ENCODE peak calls at places on chromosomes 11 and 22, in ten cellular contexts. A is IMR-90; D is left cardiac atrium; P is HEK293T; I is activated CD4-positive, alpha-beta T cell treated with anti-CD3 and anti-CD28 coated beads for 1 hour; M is AML-193; N is hippocampal formation; G is epithelial cell of esophagus; Q is fibroblast of villous mesenchyme; K is GOT3. R is an unnamed sample.

GRCh38 chr22:25062378-25063095 is 110.0 kb downstream of the KIAA1671 start:
- DNase-seq in N (no peak), A (no peak), P (no peak), G (no peak), M (no peak), I (peak), D (peak), K (no peak), Q (no peak), R (no peak)

GRCh38 chr11:100738701-100739100 is 51.6 kb downstream of the ARHGAP42 start:
- DNase-seq in K (no peak), Q (peak), M (no peak), I (no peak), G (no peak), P (no peak), N (no peak), A (no peak), D (no peak), R (no peak)

GRCh38 chr11:134822930-134823329 is 410.9 kb upstream of the B3GAT1 start:
- DNase-seq in M (no peak), Q (no peak), D (no peak), I (no peak), G (no peak), P (no peak), K (no peak), A (no peak), N (no peak), R (no peak)

GRCh38 chr11:130137999-130138398 is 21.6 kb upstream of the ST14 start:
- DNase-seq in A (no peak), G (no peak), N (no peak), M (no peak), Q (no peak), P (no peak), D (no peak), I (no peak), K (no peak), R (no peak)

GRCh38 chr22:49913446-49913845 is 4.8 kb downstream of the ALG12 start:
- DNase-seq in M (no peak), D (no peak), A (no peak), I (no peak), Q (no peak), N (no peak), P (no peak), G (no peak), K (no peak), R (no peak)

GRCh38 chr11:104092744-104093143 is 56.3 kb downstream of the DDI1 start:
- DNase-seq in K (no peak), G (no peak), A (no peak), I (no peak), Q (no peak), D (no peak), P (no peak), N (no peak), M (no peak), R (no peak)

GRCh38 chr11:9762531-9762930 is 98.7 kb downstream of the SWAP70 start:
- DNase-seq in N (no peak), D (no peak), K (no peak), P (no peak), M (no peak), I (no peak), G (no peak), A (no peak), Q (no peak), R (no peak)

GRCh38 chr22:22943521-22944267 is 56.1 kb downstream of the IGLL5 start:
- DNase-seq in M (no peak), Q (no peak), G (no peak), D (no peak), A (no peak), P (no peak), I (peak), N (no peak), K (no peak), R (no peak)

GRCh38 chr11:44946268-44946667 is 4.4 kb downstream of the TP53I11 start:
- DNase-seq in A (no peak), I (no peak), K (no peak), N (no peak), P (no peak), G (no peak), D (peak), Q (no peak), M (no peak), R (no peak)

GRCh38 chr11:18526130-18526520 is 617 bp downstream of the TSG101 start:
- DNase-seq in M (no peak), G (no peak), I (no peak), Q (no peak), D (no peak), P (no peak), N (no peak), K (no peak), A (no peak), R (peak)

GRCh38 chr11:859394-860131 is 16.9 kb downstream of the TSPAN4 start:
- DNase-seq in A (peak), N (peak), I (no peak), M (no peak), Q (peak), P (no peak), K (no peak), D (peak), G (peak), R (peak)

GRCh38 chr11:19869466-19869865 is 156.8 kb downstream of the NAV2 start:
- DNase-seq in P (no peak), K (no peak), I (no peak), N (no peak), A (no peak), Q (no peak), M (no peak), G (no peak), D (no peak), R (no peak)

GRCh38 chr11:119520966-119521365 is 98.0 kb upstream of the THY1 start:
- DNase-seq in K (no peak), D (no peak), P (no peak), Q (no peak), M (no peak), N (no peak), G (no peak), A (no peak), I (no peak), R (no peak)

GRCh38 chr22:25027959-25028840 is 75.7 kb downstream of the KIAA1671 start:
- DNase-seq in A (no peak), P (peak), N (no peak), I (no peak), M (no peak), G (peak), K (no peak), Q (peak), D (peak), R (no peak)

GRCh38 chr11:8814209-8814922 is 96.6 kb upstream of the AKIP1 start:
- DNase-seq in A (no peak), M (peak), P (no peak), K (no peak), N (no peak), Q (peak), G (peak), D (no peak), I (no peak), R (peak)

GRCh38 chr11:34501962-34502361 is 11.6 kb downstream of the ELF5 start:
- DNase-seq in P (no peak), M (no peak), G (no peak), D (no peak), Q (no peak), I (no peak), A (no peak), K (no peak), N (no peak), R (no peak)

GRCh38 chr22:48167238-48167637 is 1404.8 kb downstream of the TBC1D22A start:
- DNase-seq in M (no peak), D (no peak), G (no peak), I (no peak), A (no peak), Q (no peak), K (no peak), N (no peak), P (no peak), R (no peak)

GRCh38 chr11:62025429-62026105 is 58.1 kb upstream of the FTH1 start:
- DNase-seq in K (no peak), D (peak), A (peak), Q (peak), M (peak), P (peak), N (peak), G (peak), I (peak), R (peak)

GRCh38 chr11:32920570-32920969 is 28.0 kb downstream of the QSER1 start:
- DNase-seq in K (no peak), N (no peak), P (no peak), D (no peak), A (no peak), I (no peak), Q (no peak), G (no peak), M (no peak), R (no peak)

GRCh38 chr22:47163481-47163875 is 401.0 kb downstream of the TBC1D22A start:
- DNase-seq in M (no peak), K (no peak), N (no peak), Q (no peak), I (no peak), A (no peak), D (no peak), G (no peak), P (no peak), R (no peak)

GRCh38 chr22:50186789-50187523 is 1.2 kb downstream of the TRABD start:
- DNase-seq in A (peak), N (no peak), K (no peak), P (no peak), M (no peak), D (peak), G (peak), I (no peak), Q (peak), R (no peak)

GRCh38 chr22:26259510-26259909 is 90.2 kb downstream of the SEZ6L start:
- DNase-seq in P (peak), I (no peak), Q (peak), A (peak), M (peak), K (no peak), G (peak), D (no peak), N (no peak), R (peak)

GRCh38 chr11:125211191-125211953 is 46.8 kb downstream of the PKNOX2 start:
- DNase-seq in A (peak), Q (peak), N (no peak), P (no peak), G (peak), I (no peak), M (no peak), K (no peak), D (no peak), R (no peak)

GRCh38 chr11:113581713-113582112 is 106.5 kb upstream of the DRD2 start:
- DNase-seq in M (no peak), N (no peak), P (no peak), K (no peak), Q (no peak), D (no peak), A (no peak), G (no peak), I (no peak), R (no peak)

GRCh38 chr22:30433773-30434172 is 8.2 kb downstream of the MTFP1 start:
- DNase-seq in P (no peak), I (no peak), A (no peak), N (no peak), D (no peak), G (peak), M (no peak), K (no peak), Q (no peak), R (no peak)

GRCh38 chr22:50072714-50073538 is 12.3 kb downstream of the MLC1 start:
- DNase-seq in D (no peak), P (no peak), I (no peak), A (no peak), K (no peak), N (no peak), Q (no peak), M (no peak), G (no peak), R (no peak)

GRCh38 chr22:47168900-47169800 is 406.7 kb downstream of the TBC1D22A start:
- DNase-seq in A (peak), K (no peak), D (no peak), P (peak), I (no peak), M (no peak), G (no peak), N (no peak), Q (peak), R (no peak)

GRCh38 chr22:49786976-49787843 is 40.5 kb downstream of the BRD1 start:
- DNase-seq in M (no peak), I (no peak), D (no peak), K (no peak), N (no peak), P (no peak), G (no peak), A (no peak), Q (no peak), R (no peak)

GRCh38 chr22:46798366-46799057 is 36.1 kb downstream of the TBC1D22A start:
- DNase-seq in D (peak), I (peak), Q (peak), A (peak), P (peak), M (peak), N (no peak), K (peak), G (peak), R (peak)

GRCh38 chr22:37669586-37669985 is 5.8 kb upstream of the LGALS1 start:
- DNase-seq in K (no peak), M (no peak), A (peak), G (no peak), I (no peak), D (no peak), P (no peak), Q (peak), N (no peak), R (peak)

GRCh38 chr11:78203184-78203583 is 14.5 kb downstream of the USP35 start:
- DNase-seq in D (no peak), N (no peak), Q (peak), K (no peak), I (peak), A (no peak), G (no peak), M (no peak), P (no peak), R (no peak)

GRCh38 chr11:112408551-112408950 is 147.9 kb upstream of the PLET1 start:
- DNase-seq in N (no peak), A (no peak), Q (no peak), M (no peak), K (no peak), P (no peak), G (no peak), D (no peak), I (no peak), R (no peak)

GRCh38 chr22:24146791-24147353 is 34.4 kb upstream of the SUSD2 start:
- DNase-seq in K (no peak), A (peak), N (no peak), D (no peak), M (no peak), Q (peak), I (no peak), G (no peak), P (no peak), R (peak)

GRCh38 chr11:30760341-30760740 is 174.2 kb upstream of the MPPED2 start:
- DNase-seq in G (no peak), I (no peak), K (no peak), N (no peak), P (no peak), A (peak), M (no peak), D (no peak), Q (no peak), R (no peak)

R was measured in astrocyte.